ENCODE peak calls at places on chromosomes 13 and 19, in eight cellular contexts. D is GM23248, M is AG04450, U is esophagus squamous epithelium, L is body of pancreas, G is IMR-90, W is heart right ventricle, E is PC-3. F is an unnamed sample. For H3K27me3, the result is how much of the 10 kb centered on the place peaks cover.

GRCh38 chr13:94247890-94248289 is 231.6 kb downstream of the DCT start:
- DNase-seq in D (no peak), M (no peak), U (no peak), L (no peak), G (no peak), W (no peak), E (no peak), F (no peak)

GRCh38 chr13:112065867-112066623 is 904 bp upstream of the SOX1 start:
- DNase-seq in D (no peak), M (no peak), U (no peak), L (no peak), G (no peak), W (no peak), E (no peak), F (no peak)

GRCh38 chr19:42529248-42529764 is 1.0 kb upstream of the CEACAM1 start:
- DNase-seq in D (peak), M (no peak), U (no peak), L (peak), G (peak), W (peak), E (peak), F (peak)

GRCh38 chr19:40567750-40568494 is 8.8 kb upstream of the SHKBP1 start:
- DNase-seq in D (peak), M (no peak), U (no peak), L (no peak), G (no peak), W (no peak), E (no peak), F (no peak)

GRCh38 chr19:58510084-58510862 is 1.5 kb downstream of the SLC27A5 start:
- DNase-seq in D (no peak), M (no peak), U (no peak), L (no peak), G (no peak), W (no peak), E (no peak), F (no peak)

GRCh38 chr19:4640247-4641000 is 1.1 kb downstream of the TNFAIP8L1 start:
- DNase-seq in D (no peak), M (no peak), U (no peak), L (no peak), G (no peak), W (no peak), E (no peak), F (no peak)

GRCh38 chr13:113666324-113666660 is 727 bp upstream of the GRK1 start:
- DNase-seq in D (no peak), M (no peak), U (no peak), L (no peak), G (no peak), W (no peak), E (no peak), F (no peak)

GRCh38 chr19:5093953-5094718 is 125.2 kb downstream of the KDM4B start:
- DNase-seq in D (no peak), M (no peak), U (no peak), L (no peak), G (no peak), W (no peak), E (no peak), F (no peak)

GRCh38 chr19:46890423-46891170 is 29.8 kb downstream of the ARHGAP35 start:
- DNase-seq in D (peak), M (peak), U (no peak), L (peak), G (peak), W (no peak), E (peak), F (no peak)

GRCh38 chr19:41323430-41324125 is 13.6 kb downstream of the CCDC97 start:
- DNase-seq in D (peak), M (peak), U (no peak), L (peak), G (peak), W (no peak), E (peak), F (no peak)

GRCh38 chr19:17616961-17617806 is 61.7 kb downstream of the COLGALT1 start:
- DNase-seq in D (peak), M (no peak), U (no peak), L (no peak), G (peak), W (no peak), E (no peak), F (no peak)

GRCh38 chr19:42528354-42529247 is at the start of gene CEACAM1:
- DNase-seq in D (peak), M (no peak), U (no peak), L (peak), G (no peak), W (peak), E (peak), F (peak)

GRCh38 chr13:22893149-22893548 is 287.6 kb upstream of the SGCG start:
- DNase-seq in D (no peak), M (no peak), U (no peak), L (no peak), G (no peak), W (no peak), E (no peak), F (peak)

GRCh38 chr19:16737909-16738308 is 18.3 kb downstream of the NWD1 start:
- DNase-seq in D (no peak), M (peak), U (no peak), L (peak), G (peak), W (no peak), E (no peak), F (no peak)

GRCh38 chr19:17248011-17248776 is 2.5 kb upstream of the NR2F6 start:
- DNase-seq in D (no peak), M (no peak), U (no peak), L (peak), G (no peak), W (no peak), E (no peak), F (no peak)

GRCh38 chr13:27794075-27794691 is 1.9 kb downstream of the GSX1 start:
- DNase-seq in D (no peak), M (no peak), U (no peak), L (no peak), G (no peak), W (no peak), E (no peak), F (no peak)
- H3K27me3 ChIP-seq in D (half or more), M (half or more), U (half or more), L (under half), G (half or more), W (half or more), E (half or more), F (under half)

DNA sequence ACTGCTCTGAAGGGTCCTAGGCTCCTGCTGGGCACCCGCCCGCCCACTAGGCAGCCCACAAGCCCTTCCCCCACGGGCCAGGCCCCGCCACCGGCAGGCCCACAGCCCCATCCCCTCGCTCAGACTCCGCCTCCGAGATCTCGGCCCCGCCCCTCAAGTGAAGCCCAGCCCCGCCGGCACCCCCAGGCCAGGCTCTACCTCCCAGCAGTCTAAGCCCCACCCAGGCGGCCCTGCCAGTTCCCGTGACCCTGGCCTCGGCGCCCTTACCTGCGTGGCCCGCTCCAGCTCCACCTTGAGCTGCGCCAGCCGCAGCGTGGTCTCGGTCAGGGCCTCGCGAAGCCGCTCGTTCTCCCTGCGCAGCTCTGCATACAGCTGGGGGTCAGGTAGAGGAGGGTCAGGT is 16.3 kb downstream of the EPS8L1 start:
- DNase-seq in D (no peak), M (no peak), U (no peak), L (no peak), G (no peak), W (no peak), E (no peak), F (no peak)
- H3K4me3 ChIP-seq in D (no peak), M (no peak), U (no peak), L (no peak), G (no peak), W (no peak), E (no peak), F (no peak)

GRCh38 chr13:77698211-77699058 is 948 bp downstream of the SLAIN1 start:
- DNase-seq in D (peak), M (no peak), U (no peak), L (peak), G (no peak), W (peak), E (peak), F (peak)

GRCh38 chr13:77696863-77697207 is 652 bp upstream of the SLAIN1 start:
- DNase-seq in D (no peak), M (no peak), U (no peak), L (no peak), G (no peak), W (no peak), E (no peak), F (no peak)

GRCh38 chr13:77699059-77699680 is 1.7 kb downstream of the SLAIN1 start:
- DNase-seq in D (no peak), M (no peak), U (no peak), L (no peak), G (no peak), W (no peak), E (no peak), F (no peak)

GRCh38 chr13:77696006-77696862 is 1.3 kb upstream of the SLAIN1 start:
- DNase-seq in D (no peak), M (no peak), U (no peak), L (no peak), G (no peak), W (no peak), E (peak), F (no peak)

GRCh38 chr13:77697208-77698103 is at the start of gene SLAIN1:
- DNase-seq in D (peak), M (no peak), U (no peak), L (peak), G (peak), W (peak), E (peak), F (peak)
- H3K27ac ChIP-seq in D (no peak), M (no peak), U (peak), L (peak), G (no peak), W (no peak), E (no peak), F (no peak)

GRCh38 chr19:50327013-50327412 is 2.2 kb downstream of the KCNC3 start:
- DNase-seq in D (no peak), M (no peak), U (no peak), L (no peak), G (no peak), W (no peak), E (no peak), F (no peak)

GRCh38 chr19:50327461-50328256 is 1.5 kb downstream of the KCNC3 start:
- DNase-seq in D (no peak), M (no peak), U (no peak), L (no peak), G (no peak), W (no peak), E (no peak), F (no peak)

GRCh38 chr19:50329146-50329925 is at the start of gene KCNC3:
- DNase-seq in D (peak), M (peak), U (peak), L (peak), G (peak), W (peak), E (peak), F (peak)

GRCh38 chr19:50330365-50331078 is 1.3 kb upstream of the KCNC3 start:
- DNase-seq in D (peak), M (no peak), U (no peak), L (peak), G (peak), W (peak), E (peak), F (peak)

GRCh38 chr19:50328257-50329145 is 676 bp downstream of the KCNC3 start:
- DNase-seq in D (peak), M (no peak), U (no peak), L (no peak), G (no peak), W (no peak), E (peak), F (no peak)
- H3K27me3 ChIP-seq in D (half or more), M (half or more), U (under half), L (under half), G (under half), W (under half), E (under half), F (under half)

DNA sequence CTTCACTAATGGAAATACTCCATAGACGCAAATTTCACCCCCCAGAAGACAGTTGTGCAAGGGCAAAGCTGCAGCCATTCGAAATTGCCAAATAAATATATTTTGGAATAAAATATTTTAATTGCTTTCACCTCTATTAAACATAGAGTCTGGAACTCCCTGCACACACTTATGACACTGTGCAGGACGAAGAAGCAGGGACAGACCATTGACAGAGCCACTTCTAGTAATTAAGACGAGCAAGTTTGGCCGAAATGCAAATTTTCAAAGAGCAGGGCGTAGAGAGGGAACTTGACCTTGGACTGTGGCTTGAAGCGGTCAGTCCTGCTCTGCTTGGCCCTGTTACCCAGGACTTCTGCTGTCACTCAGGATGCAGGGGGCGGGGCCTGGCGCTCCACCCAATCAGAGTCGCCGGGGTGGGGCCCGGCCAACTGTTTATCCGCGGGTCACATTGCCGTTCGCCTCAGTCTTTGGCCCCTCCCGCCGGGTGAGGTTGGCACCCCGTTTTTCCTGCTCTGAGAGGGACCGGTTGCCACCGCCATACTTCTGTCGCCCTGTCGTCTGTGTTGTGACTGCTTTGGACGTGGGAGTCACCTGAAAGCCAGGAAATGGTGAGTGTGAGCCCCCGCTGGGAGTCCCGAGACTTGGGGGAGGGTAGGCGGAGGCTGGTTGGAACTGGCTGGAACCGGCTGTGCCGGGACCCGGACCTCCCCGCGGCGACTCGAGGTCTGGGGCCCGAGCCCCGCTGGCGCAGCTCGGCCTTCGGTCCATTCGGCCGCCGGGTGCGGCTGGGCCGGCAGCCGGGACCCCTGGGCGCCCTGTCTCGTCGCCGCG is at the start of gene ZNF844:
- DNase-seq in D (peak), M (peak), U (peak), L (peak), G (peak), W (peak), E (peak), F (peak)
- H3K4me3 ChIP-seq in D (peak), M (peak), U (peak), L (peak), G (peak), W (peak), E (peak), F (peak)

GRCh38 chr19:11356074-11356397 is 804 bp downstream of the PLPPR2 start:
- DNase-seq in D (no peak), M (no peak), U (no peak), L (no peak), G (no peak), W (no peak), E (no peak), F (no peak)

GRCh38 chr19:11361037-11361770 is 6.0 kb downstream of the PLPPR2 start:
- DNase-seq in D (no peak), M (no peak), U (no peak), L (peak), G (no peak), W (no peak), E (no peak), F (peak)

GRCh38 chr19:11356676-11357550 is 1.7 kb downstream of the PLPPR2 start:
- DNase-seq in D (no peak), M (no peak), U (no peak), L (no peak), G (no peak), W (no peak), E (no peak), F (no peak)

GRCh38 chr19:11359421-11359820 is 4.2 kb downstream of the PLPPR2 start:
- DNase-seq in D (no peak), M (no peak), U (no peak), L (no peak), G (no peak), W (no peak), E (no peak), F (no peak)

DNA sequence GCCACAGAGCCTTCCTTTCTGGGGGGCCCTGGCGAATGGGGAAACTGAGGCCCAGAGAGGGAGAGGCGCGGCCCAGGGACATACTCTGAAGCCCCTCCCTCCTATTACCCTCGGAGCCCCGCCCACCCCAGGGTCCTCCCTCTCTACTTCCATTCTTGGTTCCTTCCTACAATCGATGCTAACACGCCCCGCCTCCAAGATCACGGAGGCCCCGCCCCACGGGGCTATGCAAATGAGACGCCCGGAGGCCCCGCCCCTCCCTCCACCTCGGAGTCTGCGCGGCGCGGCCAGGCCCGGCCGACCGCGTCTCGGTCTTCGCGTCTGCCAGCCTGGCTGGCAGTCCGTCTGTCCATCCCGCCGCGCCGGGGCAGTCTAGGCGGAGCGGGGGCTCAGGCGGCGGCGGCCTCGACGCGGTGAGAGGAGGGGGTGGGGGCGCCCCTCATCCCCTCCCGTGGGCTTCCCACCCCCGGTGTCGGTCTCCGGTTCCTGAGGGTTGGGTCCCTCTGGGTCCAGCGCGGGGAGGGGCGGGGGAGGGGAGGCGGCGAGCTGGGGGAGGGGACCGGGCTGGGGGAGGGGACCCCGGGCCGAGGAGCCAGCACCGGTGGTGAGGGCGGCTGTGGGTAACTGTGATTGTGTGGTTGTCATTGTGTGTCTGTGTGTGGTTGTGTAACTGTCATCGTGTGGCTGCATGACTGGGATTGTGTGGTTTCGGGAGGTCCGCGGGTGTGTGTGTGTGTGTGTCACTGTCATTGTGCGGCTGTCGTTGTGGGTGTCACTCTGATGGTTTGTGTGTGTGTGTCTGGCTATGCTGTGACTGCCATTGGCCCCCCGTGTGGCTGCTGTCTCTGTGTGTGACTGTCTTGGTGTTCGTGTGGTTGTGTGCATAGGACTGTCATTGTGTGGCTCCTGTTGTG is at the start of gene PLPPR2:
- DNase-seq in D (peak), M (peak), U (peak), L (peak), G (peak), W (peak), E (peak), F (peak)
- H3K27ac ChIP-seq in D (no peak), M (peak), U (peak), L (no peak), G (peak), W (peak), E (no peak), F (no peak)

GRCh38 chr19:1066251-1066747 is 668 bp upstream of the ARHGAP45 start:
- DNase-seq in D (no peak), M (no peak), U (no peak), L (no peak), G (no peak), W (no peak), E (peak), F (no peak)
- H3K27me3 ChIP-seq in D (under half), M (under half), U (under half), L (under half), G (under half), W (half or more), E (under half), F (under half)

DNA sequence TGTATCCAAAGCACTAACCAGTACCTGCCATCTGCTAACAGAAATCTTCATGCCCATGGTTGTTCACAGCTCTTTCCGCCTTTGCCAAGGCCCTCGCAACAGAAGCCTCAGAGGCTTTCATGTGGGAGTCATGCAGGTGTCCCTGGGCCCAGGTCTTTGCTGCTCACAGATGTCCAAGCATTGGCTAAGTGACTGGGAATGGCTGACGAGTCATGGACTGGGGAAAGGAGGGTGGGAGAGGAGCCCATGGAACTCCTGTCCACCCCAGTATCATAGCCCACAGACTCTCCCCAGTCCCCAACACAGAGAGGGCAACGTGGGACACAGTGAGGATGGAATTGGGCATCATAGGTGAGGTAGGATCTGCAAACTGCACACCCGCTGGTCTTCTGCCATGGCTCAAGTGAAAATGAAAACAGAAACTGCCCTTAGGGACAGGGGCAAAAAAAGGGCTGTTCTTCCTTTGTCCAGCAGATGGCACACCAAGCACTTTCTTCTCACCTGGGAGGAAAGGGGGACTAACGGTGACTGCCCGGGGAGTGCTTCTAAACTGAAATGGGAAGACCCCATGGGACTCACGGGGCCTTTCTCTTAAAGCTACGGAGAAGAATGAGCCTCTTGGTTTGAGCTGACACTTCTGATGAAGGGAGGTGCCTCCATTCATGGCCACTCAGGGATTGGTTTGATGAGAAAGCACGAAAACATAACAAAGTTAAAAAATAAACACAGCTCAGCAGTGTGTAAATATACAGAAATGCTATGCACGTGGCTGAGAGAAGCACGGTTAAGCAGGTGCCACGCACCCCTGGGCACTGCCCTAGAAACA is 11.1 kb upstream of the DHRS12 start:
- DNase-seq in D (peak), M (no peak), U (no peak), L (peak), G (peak), W (peak), E (peak), F (peak)
- H3K4me3 ChIP-seq in D (peak), M (peak), U (peak), L (no peak), G (peak), W (no peak), E (peak), F (no peak)

GRCh38 chr19:55554302-55554701 is 9.0 kb upstream of the SBK3 start:
- DNase-seq in D (no peak), M (no peak), U (no peak), L (no peak), G (no peak), W (no peak), E (no peak), F (no peak)
- H3K27ac ChIP-seq in D (no peak), M (no peak), U (no peak), L (no peak), G (no peak), W (no peak), E (no peak), F (no peak)